ENCODE peak calls at places on chromosomes 12 and 14, in ten cellular contexts. H is memory B cell; D is renal cortical epithelial cell; C is NCI-H1436; G is NCI-H1092 treated with DMSO at 0.1 percent for 48 hours; P is NCI-H345; F is AML-193; E is heart left ventricle; R is activated CD4-positive, CD25-positive, alpha-beta regulatory T cell; M is progenitor cell of endocrine pancreas. Z is an unnamed sample.

GRCh38 chr14:81423504-81423903 is 23.4 kb upstream of the STON2 start:
- DNase-seq in H (no peak), D (no peak), C (no peak), G (no peak), P (no peak), F (peak; percentile 64), E (peak; percentile 73), R (no peak), M (no peak), Z (no peak)

GRCh38 chr14:61034416-61035100 is 53.5 kb downstream of the SLC38A6 start:
- DNase-seq in H (no peak), D (no peak), C (peak; percentile 6), G (peak; percentile 54), P (peak; percentile 34), F (peak; percentile 68), E (no peak), R (no peak), M (no peak), Z (peak; percentile 90)

GRCh38 chr14:24863933-24864708 is 185.8 kb downstream of the STXBP6 start:
- DNase-seq in H (no peak), D (peak; percentile 15), C (no peak), G (no peak), P (no peak), F (no peak), E (no peak), R (no peak), M (no peak), Z (no peak)

GRCh38 chr14:71214241-71214640 is 307.0 kb downstream of the PCNX1 start:
- DNase-seq in H (no peak), D (peak; percentile 59), C (no peak), G (no peak), P (no peak), F (no peak), E (no peak), R (no peak), M (no peak), Z (no peak)

GRCh38 chr12:29807125-29807524 is 23.4 kb upstream of the TMTC1 start:
- DNase-seq in H (no peak), D (no peak), C (no peak), G (no peak), P (no peak), F (no peak), E (no peak), R (no peak), M (no peak), Z (no peak)

GRCh38 chr14:38867561-38868150 is 235.4 kb downstream of the SEC23A start:
- DNase-seq in H (no peak), D (peak; percentile 69), C (peak; percentile 77), G (peak; percentile 89), P (peak; percentile 89), F (peak; percentile 76), E (peak; percentile 72), R (no peak), M (peak; percentile 63), Z (peak; percentile 86)

GRCh38 chr12:116125981-116126566 is 151.4 kb downstream of the MED13L start:
- DNase-seq in H (no peak), D (no peak), C (no peak), G (no peak), P (no peak), F (no peak), E (no peak), R (no peak), M (no peak), Z (no peak)

GRCh38 chr14:22383515-22384166 is 205.4 kb downstream of the DAD1 start:
- DNase-seq in H (peak; percentile 67), D (no peak), C (no peak), G (no peak), P (no peak), F (no peak), E (no peak), R (no peak), M (no peak), Z (no peak)

GRCh38 chr14:31224808-31225207 is 17.2 kb upstream of the HECTD1 start:
- DNase-seq in H (no peak), D (no peak), C (no peak), G (no peak), P (no peak), F (no peak), E (no peak), R (no peak), M (no peak), Z (no peak)

GRCh38 chr14:79117561-79117960 is 947.4 kb downstream of the NRXN3 start:
- DNase-seq in H (no peak), D (no peak), C (no peak), G (no peak), P (no peak), F (no peak), E (no peak), R (no peak), M (no peak), Z (no peak)

GRCh38 chr14:69811227-69811867 is 14.3 kb upstream of the SLC10A1 start:
- DNase-seq in H (no peak), D (no peak), C (no peak), G (no peak), P (no peak), F (no peak), E (no peak), R (no peak), M (no peak), Z (no peak)

GRCh38 chr14:75259510-75259855 is 19.1 kb upstream of the FOS start:
- DNase-seq in H (no peak), D (peak; percentile 51), C (no peak), G (no peak), P (no peak), F (no peak), E (no peak), R (no peak), M (no peak), Z (no peak)

GRCh38 chr12:30806989-30807694 is 52.4 kb upstream of the CAPRIN2 start:
- DNase-seq in H (no peak), D (peak; percentile 68), C (peak; percentile 37), G (peak; percentile 75), P (peak; percentile 65), F (peak; percentile 51), E (no peak), R (no peak), M (no peak), Z (peak; percentile 55)

GRCh38 chr12:44968960-44969359 is 81.9 kb downstream of the DBX2 start:
- DNase-seq in H (no peak), D (no peak), C (no peak), G (no peak), P (no peak), F (no peak), E (no peak), R (no peak), M (no peak), Z (no peak)

GRCh38 chr12:28089363-28089762 is 100.9 kb upstream of the CCDC91 start:
- DNase-seq in H (no peak), D (peak; percentile 21), C (no peak), G (no peak), P (no peak), F (no peak), E (no peak), R (no peak), M (no peak), Z (no peak)

GRCh38 chr12:6956332-6956727 is 5.2 kb downstream of the PTPN6 start:
- DNase-seq in H (peak; percentile 22), D (no peak), C (no peak), G (no peak), P (no peak), F (no peak), E (no peak), R (no peak), M (no peak), Z (no peak)

GRCh38 chr12:66191547-66192126 is 2.6 kb downstream of the IRAK3 start:
- DNase-seq in H (no peak), D (no peak), C (no peak), G (peak; percentile 80), P (peak; percentile 63), F (no peak), E (no peak), R (no peak), M (no peak), Z (peak; percentile 70)

GRCh38 chr12:9710584-9711375 is 22.1 kb downstream of the CLECL1 start:
- DNase-seq in H (no peak), D (no peak), C (no peak), G (no peak), P (no peak), F (no peak), E (no peak), R (no peak), M (no peak), Z (no peak)

GRCh38 chr12:58668233-58668632 is 252.1 kb downstream of the LRIG3 start:
- DNase-seq in H (no peak), D (no peak), C (no peak), G (no peak), P (no peak), F (no peak), E (no peak), R (no peak), M (no peak), Z (no peak)

GRCh38 chr14:26104686-26105085 is 493.1 kb downstream of the NOVA1 start:
- DNase-seq in H (no peak), D (no peak), C (no peak), G (no peak), P (no peak), F (no peak), E (no peak), R (no peak), M (no peak), Z (no peak)

GRCh38 chr14:50230601-50231474 is 540 bp downstream of the SOS2 start:
- DNase-seq in H (no peak), D (peak; percentile 69), C (no peak), G (peak; percentile 42), P (peak; percentile 40), F (peak; percentile 62), E (peak; percentile 71), R (peak; percentile 29), M (peak; percentile 32), Z (peak; percentile 31)

GRCh38 chr12:43333650-43334043 is 218.4 kb downstream of the ADAMTS20 start:
- DNase-seq in H (no peak), D (no peak), C (no peak), G (no peak), P (no peak), F (no peak), E (no peak), R (no peak), M (no peak), Z (no peak)

GRCh38 chr12:50401383-50402155 is 884 bp downstream of the LARP4 start:
- DNase-seq in H (no peak), D (peak; percentile 58), C (no peak), G (no peak), P (no peak), F (no peak), E (no peak), R (no peak), M (no peak), Z (no peak)

GRCh38 chr14:62445570-62445969 is 599.7 kb downstream of the KCNH5 start:
- DNase-seq in H (no peak), D (no peak), C (no peak), G (no peak), P (no peak), F (no peak), E (no peak), R (no peak), M (no peak), Z (no peak)

GRCh38 chr12:53217049-53217929 is 10.2 kb upstream of the ITGB7 start:
- DNase-seq in H (no peak), D (peak; percentile 31), C (no peak), G (no peak), P (no peak), F (peak; percentile 25), E (peak; percentile 50), R (no peak), M (no peak), Z (no peak)

GRCh38 chr12:52395761-52396434 is 10.2 kb downstream of the KRT82 start:
- DNase-seq in H (no peak), D (no peak), C (no peak), G (no peak), P (peak; percentile 16), F (no peak), E (no peak), R (no peak), M (peak; percentile 62), Z (peak; percentile 21)

GRCh38 chr12:55686366-55687010 is 21.2 kb downstream of the ITGA7 start:
- DNase-seq in H (no peak), D (no peak), C (no peak), G (no peak), P (no peak), F (no peak), E (no peak), R (no peak), M (no peak), Z (no peak)

Z was measured in NCI-H2029.